ENCODE peak calls at places on chromosomes 12 and 14, in ten cellular contexts. One of them, this sample, is unnamed.
A peak's percentile ranks its signal among the peaks of the same experiment; 100 is the strongest.

GRCh38 chr12:45705404-45705803 is 24.1 kb upstream of the ARID2 start:
- DNase-seq in thyroid gland: no peak
- DNase-seq in adipocyte: no peak
- DNase-seq in cardiac muscle cell: peak; percentile 61
- DNase-seq in right lobe of liver: no peak
- DNase-seq in HCT116: no peak
- DNase-seq in MM.1S: no peak
- DNase-seq in right cardiac atrium: no peak
- DNase-seq in choroid plexus epithelial cell: no peak
- DNase-seq in NB4: no peak
- DNase-seq in this sample: no peak

GRCh38 chr14:103121846-103122577 is 1.2 kb upstream of the TNFAIP2 start:
- DNase-seq in NB4: peak; percentile 94
- DNase-seq in choroid plexus epithelial cell: peak; percentile 26
- DNase-seq in MM.1S: no peak
- DNase-seq in right lobe of liver: peak; percentile 90
- DNase-seq in adipocyte: peak; percentile 58
- DNase-seq in right cardiac atrium: peak; percentile 91
- DNase-seq in cardiac muscle cell: peak; percentile 76
- DNase-seq in thyroid gland: peak; percentile 63
- DNase-seq in HCT116: no peak
- DNase-seq in this sample: no peak

GRCh38 chr12:69475237-69475984 is 5.2 kb downstream of the FRS2 start:
- DNase-seq in adipocyte: peak; percentile 68
- DNase-seq in choroid plexus epithelial cell: peak; percentile 59
- DNase-seq in HCT116: no peak
- DNase-seq in right lobe of liver: no peak
- DNase-seq in cardiac muscle cell: peak; percentile 26
- DNase-seq in right cardiac atrium: no peak
- DNase-seq in thyroid gland: no peak
- DNase-seq in NB4: no peak
- DNase-seq in MM.1S: no peak
- DNase-seq in this sample: no peak

GRCh38 chr12:19198272-19198671 is 68.7 kb downstream of the PLEKHA5 start:
- DNase-seq in cardiac muscle cell: no peak
- DNase-seq in right cardiac atrium: no peak
- DNase-seq in NB4: no peak
- DNase-seq in choroid plexus epithelial cell: peak; percentile 76
- DNase-seq in adipocyte: peak; percentile 80
- DNase-seq in HCT116: no peak
- DNase-seq in thyroid gland: no peak
- DNase-seq in right lobe of liver: no peak
- DNase-seq in MM.1S: no peak
- DNase-seq in this sample: no peak

GRCh38 chr12:2250797-2251196 is 198.0 kb downstream of the CACNA1C start:
- DNase-seq in NB4: no peak
- DNase-seq in MM.1S: no peak
- DNase-seq in adipocyte: peak; percentile 24
- DNase-seq in cardiac muscle cell: no peak
- DNase-seq in choroid plexus epithelial cell: no peak
- DNase-seq in right cardiac atrium: no peak
- DNase-seq in HCT116: no peak
- DNase-seq in thyroid gland: no peak
- DNase-seq in right lobe of liver: no peak
- DNase-seq in this sample: peak; percentile 50

GRCh38 chr12:8780389-8780788 is 42.0 kb upstream of the A2ML1 start:
- DNase-seq in right cardiac atrium: no peak
- DNase-seq in NB4: peak; percentile 35
- DNase-seq in HCT116: peak; percentile 18
- DNase-seq in cardiac muscle cell: peak; percentile 45
- DNase-seq in adipocyte: peak; percentile 56
- DNase-seq in MM.1S: peak; percentile 10
- DNase-seq in right lobe of liver: no peak
- DNase-seq in thyroid gland: no peak
- DNase-seq in choroid plexus epithelial cell: peak; percentile 80
- DNase-seq in this sample: peak; percentile 11

GRCh38 chr14:59510957-59511356 is 26.6 kb downstream of the JKAMP start:
- DNase-seq in right cardiac atrium: no peak
- DNase-seq in cardiac muscle cell: no peak
- DNase-seq in MM.1S: no peak
- DNase-seq in adipocyte: no peak
- DNase-seq in thyroid gland: no peak
- DNase-seq in choroid plexus epithelial cell: no peak
- DNase-seq in HCT116: no peak
- DNase-seq in NB4: no peak
- DNase-seq in right lobe of liver: no peak
- DNase-seq in this sample: no peak

GRCh38 chr14:33802737-33803136 is 148.1 kb downstream of the EGLN3 start:
- DNase-seq in HCT116: no peak
- DNase-seq in adipocyte: no peak
- DNase-seq in choroid plexus epithelial cell: no peak
- DNase-seq in thyroid gland: no peak
- DNase-seq in right lobe of liver: no peak
- DNase-seq in cardiac muscle cell: no peak
- DNase-seq in right cardiac atrium: no peak
- DNase-seq in MM.1S: no peak
- DNase-seq in NB4: no peak
- DNase-seq in this sample: no peak

GRCh38 chr12:16602412-16602811 is 3.5 kb downstream of the LMO3 start:
- DNase-seq in HCT116: no peak
- DNase-seq in MM.1S: no peak
- DNase-seq in thyroid gland: no peak
- DNase-seq in choroid plexus epithelial cell: no peak
- DNase-seq in adipocyte: no peak
- DNase-seq in right lobe of liver: no peak
- DNase-seq in right cardiac atrium: no peak
- DNase-seq in cardiac muscle cell: peak; percentile 10
- DNase-seq in NB4: no peak
- DNase-seq in this sample: no peak

GRCh38 chr14:60775296-60775695 is 40.7 kb downstream of the MNAT1 start:
- DNase-seq in adipocyte: peak; percentile 39
- DNase-seq in right cardiac atrium: no peak
- DNase-seq in MM.1S: no peak
- DNase-seq in choroid plexus epithelial cell: peak; percentile 68
- DNase-seq in cardiac muscle cell: no peak
- DNase-seq in NB4: no peak
- DNase-seq in thyroid gland: no peak
- DNase-seq in right lobe of liver: no peak
- DNase-seq in HCT116: no peak
- DNase-seq in this sample: no peak

GRCh38 chr12:108804361-108804949 is 52.9 kb downstream of the SSH1 start:
- DNase-seq in choroid plexus epithelial cell: peak; percentile 98
- DNase-seq in adipocyte: peak; percentile 93
- DNase-seq in MM.1S: no peak
- DNase-seq in HCT116: no peak
- DNase-seq in thyroid gland: no peak
- DNase-seq in NB4: no peak
- DNase-seq in cardiac muscle cell: peak; percentile 77
- DNase-seq in right cardiac atrium: peak; percentile 81
- DNase-seq in right lobe of liver: no peak
- DNase-seq in this sample: no peak

DNA sequence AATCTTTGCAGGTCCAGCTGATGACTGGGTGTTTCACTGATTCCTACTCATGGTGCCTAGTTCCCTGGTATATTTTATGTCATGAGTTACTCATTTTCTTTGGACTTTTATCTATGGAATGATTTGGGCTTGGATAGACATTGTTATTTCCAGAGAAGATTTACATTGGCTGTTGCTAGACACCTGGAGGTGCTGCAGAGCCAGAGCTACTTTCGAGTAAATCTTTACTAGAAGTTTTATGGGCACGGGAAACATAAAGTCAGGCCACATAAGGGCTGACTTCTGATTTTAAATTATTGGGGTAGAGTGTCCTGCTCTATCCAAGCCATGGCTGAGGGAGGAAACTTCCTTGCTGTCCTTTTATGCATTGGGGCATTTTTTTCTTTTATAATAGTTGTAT is 175.9 kb upstream of the ABCD2 start:
- DNase-seq in NB4: no peak
- DNase-seq in cardiac muscle cell: no peak
- DNase-seq in right cardiac atrium: no peak
- DNase-seq in adipocyte: no peak
- DNase-seq in choroid plexus epithelial cell: no peak
- DNase-seq in thyroid gland: no peak
- DNase-seq in MM.1S: no peak
- DNase-seq in right lobe of liver: no peak
- DNase-seq in HCT116: no peak
- DNase-seq in this sample: no peak
- H3K4me3 ChIP-seq in NB4: no peak overlapping the region
- H3K4me3 ChIP-seq in cardiac muscle cell: no peak overlapping the region
- H3K4me3 ChIP-seq in right cardiac atrium: no peak overlapping the region
- H3K4me3 ChIP-seq in adipocyte: no peak overlapping the region
- H3K4me3 ChIP-seq in choroid plexus epithelial cell: no peak overlapping the region
- H3K4me3 ChIP-seq in thyroid gland: no peak overlapping the region
- H3K4me3 ChIP-seq in MM.1S: no peak overlapping the region
- H3K4me3 ChIP-seq in right lobe of liver: no peak overlapping the region
- H3K4me3 ChIP-seq in HCT116: no peak overlapping the region
- H3K4me3 ChIP-seq in this sample: no peak overlapping the region

GRCh38 chr14:64821651-64822050 is 58.1 kb downstream of the SPTB start:
- DNase-seq in HCT116: no peak
- DNase-seq in right cardiac atrium: no peak
- DNase-seq in thyroid gland: no peak
- DNase-seq in choroid plexus epithelial cell: no peak
- DNase-seq in right lobe of liver: no peak
- DNase-seq in NB4: no peak
- DNase-seq in adipocyte: no peak
- DNase-seq in MM.1S: no peak
- DNase-seq in cardiac muscle cell: no peak
- DNase-seq in this sample: no peak

GRCh38 chr14:64825006-64825405 is 54.7 kb downstream of the SPTB start:
- DNase-seq in MM.1S: no peak
- DNase-seq in right lobe of liver: no peak
- DNase-seq in choroid plexus epithelial cell: no peak
- DNase-seq in HCT116: no peak
- DNase-seq in adipocyte: no peak
- DNase-seq in cardiac muscle cell: no peak
- DNase-seq in NB4: no peak
- DNase-seq in right cardiac atrium: no peak
- DNase-seq in thyroid gland: no peak
- DNase-seq in this sample: no peak

GRCh38 chr14:64825498-64825897 is 54.2 kb downstream of the SPTB start:
- DNase-seq in right lobe of liver: no peak
- DNase-seq in adipocyte: no peak
- DNase-seq in HCT116: no peak
- DNase-seq in cardiac muscle cell: peak; percentile 87
- DNase-seq in thyroid gland: no peak
- DNase-seq in choroid plexus epithelial cell: no peak
- DNase-seq in NB4: no peak
- DNase-seq in MM.1S: no peak
- DNase-seq in right cardiac atrium: no peak
- DNase-seq in this sample: no peak

GRCh38 chr14:64826333-64826732 is 53.4 kb downstream of the SPTB start:
- DNase-seq in thyroid gland: no peak
- DNase-seq in right cardiac atrium: no peak
- DNase-seq in MM.1S: no peak
- DNase-seq in cardiac muscle cell: no peak
- DNase-seq in adipocyte: no peak
- DNase-seq in right lobe of liver: no peak
- DNase-seq in choroid plexus epithelial cell: no peak
- DNase-seq in NB4: no peak
- DNase-seq in HCT116: no peak
- DNase-seq in this sample: no peak

GRCh38 chr14:64823305-64823985 is 56.3 kb downstream of the SPTB start:
- DNase-seq in right lobe of liver: peak; percentile 85
- DNase-seq in cardiac muscle cell: peak; percentile 89
- DNase-seq in right cardiac atrium: peak; percentile 84
- DNase-seq in NB4: peak; percentile 84
- DNase-seq in adipocyte: peak; percentile 84
- DNase-seq in HCT116: peak; percentile 38
- DNase-seq in MM.1S: peak; percentile 46
- DNase-seq in thyroid gland: peak; percentile 81
- DNase-seq in choroid plexus epithelial cell: peak; percentile 82
- DNase-seq in this sample: peak; percentile 44
- H3K4me3 ChIP-seq in right lobe of liver: no peak overlapping the region
- H3K4me3 ChIP-seq in cardiac muscle cell: no peak overlapping the region
- H3K4me3 ChIP-seq in right cardiac atrium: no peak overlapping the region
- H3K4me3 ChIP-seq in NB4: no peak overlapping the region
- H3K4me3 ChIP-seq in adipocyte: no peak overlapping the region
- H3K4me3 ChIP-seq in HCT116: no peak overlapping the region
- H3K4me3 ChIP-seq in MM.1S: no peak overlapping the region
- H3K4me3 ChIP-seq in thyroid gland: no peak overlapping the region
- H3K4me3 ChIP-seq in choroid plexus epithelial cell: no peak overlapping the region
- H3K4me3 ChIP-seq in this sample: no peak overlapping the region

GRCh38 chr12:56753566-56753965 is 1.4 kb upstream of the PRIM1 start:
- DNase-seq in cardiac muscle cell: no peak
- DNase-seq in right cardiac atrium: no peak
- DNase-seq in HCT116: no peak
- DNase-seq in thyroid gland: no peak
- DNase-seq in choroid plexus epithelial cell: no peak
- DNase-seq in right lobe of liver: no peak
- DNase-seq in NB4: no peak
- DNase-seq in adipocyte: no peak
- DNase-seq in MM.1S: no peak
- DNase-seq in this sample: no peak
- H3K4me3 ChIP-seq in cardiac muscle cell: no peak overlapping the region
- H3K4me3 ChIP-seq in right cardiac atrium: no peak overlapping the region
- H3K4me3 ChIP-seq in HCT116: no peak overlapping the region
- H3K4me3 ChIP-seq in thyroid gland: no peak overlapping the region
- H3K4me3 ChIP-seq in choroid plexus epithelial cell: no peak overlapping the region
- H3K4me3 ChIP-seq in right lobe of liver: no peak overlapping the region
- H3K4me3 ChIP-seq in NB4: no peak overlapping the region
- H3K4me3 ChIP-seq in adipocyte: no peak overlapping the region
- H3K4me3 ChIP-seq in MM.1S: no peak overlapping the region
- H3K4me3 ChIP-seq in this sample: no peak overlapping the region

GRCh38 chr14:101069666-101070362 is 166.3 kb upstream of the RTL1 start:
- DNase-seq in adipocyte: no peak
- DNase-seq in cardiac muscle cell: no peak
- DNase-seq in right cardiac atrium: no peak
- DNase-seq in right lobe of liver: no peak
- DNase-seq in thyroid gland: no peak
- DNase-seq in NB4: no peak
- DNase-seq in HCT116: no peak
- DNase-seq in MM.1S: no peak
- DNase-seq in choroid plexus epithelial cell: no peak
- DNase-seq in this sample: no peak

GRCh38 chr14:101068958-101069549 is 165.5 kb upstream of the RTL1 start:
- DNase-seq in cardiac muscle cell: no peak
- DNase-seq in right cardiac atrium: no peak
- DNase-seq in adipocyte: no peak
- DNase-seq in thyroid gland: no peak
- DNase-seq in MM.1S: no peak
- DNase-seq in HCT116: no peak
- DNase-seq in choroid plexus epithelial cell: no peak
- DNase-seq in NB4: no peak
- DNase-seq in right lobe of liver: no peak
- DNase-seq in this sample: no peak

GRCh38 chr14:101066826-101067508 is 163.4 kb upstream of the RTL1 start:
- DNase-seq in choroid plexus epithelial cell: no peak
- DNase-seq in right lobe of liver: no peak
- DNase-seq in cardiac muscle cell: no peak
- DNase-seq in thyroid gland: no peak
- DNase-seq in right cardiac atrium: no peak
- DNase-seq in NB4: no peak
- DNase-seq in adipocyte: no peak
- DNase-seq in MM.1S: no peak
- DNase-seq in HCT116: no peak
- DNase-seq in this sample: no peak

GRCh38 chr14:101070540-101071492 is 167.3 kb upstream of the RTL1 start:
- DNase-seq in thyroid gland: no peak
- DNase-seq in right lobe of liver: no peak
- DNase-seq in adipocyte: no peak
- DNase-seq in MM.1S: no peak
- DNase-seq in HCT116: no peak
- DNase-seq in choroid plexus epithelial cell: no peak
- DNase-seq in cardiac muscle cell: no peak
- DNase-seq in right cardiac atrium: no peak
- DNase-seq in NB4: no peak
- DNase-seq in this sample: no peak

GRCh38 chr14:101068293-101068957 is 164.9 kb upstream of the RTL1 start:
- DNase-seq in cardiac muscle cell: no peak
- DNase-seq in right lobe of liver: no peak
- DNase-seq in thyroid gland: no peak
- DNase-seq in NB4: peak; percentile 20
- DNase-seq in right cardiac atrium: no peak
- DNase-seq in MM.1S: no peak
- DNase-seq in HCT116: no peak
- DNase-seq in choroid plexus epithelial cell: no peak
- DNase-seq in adipocyte: no peak
- DNase-seq in this sample: no peak
- H3K4me3 ChIP-seq in cardiac muscle cell: no peak overlapping the region
- H3K4me3 ChIP-seq in right lobe of liver: no peak overlapping the region
- H3K4me3 ChIP-seq in thyroid gland: no peak overlapping the region
- H3K4me3 ChIP-seq in NB4: no peak overlapping the region
- H3K4me3 ChIP-seq in right cardiac atrium: no peak overlapping the region
- H3K4me3 ChIP-seq in MM.1S: no peak overlapping the region
- H3K4me3 ChIP-seq in HCT116: no peak overlapping the region
- H3K4me3 ChIP-seq in choroid plexus epithelial cell: no peak overlapping the region
- H3K4me3 ChIP-seq in adipocyte: no peak overlapping the region
- H3K4me3 ChIP-seq in this sample: no peak overlapping the region